ENCODE peak calls at places on chromosomes 12 and 14, in nine cellular contexts. One of them, this sample, is unnamed. For H3K4me1, the result is how much of the 10 kb centered on the place peaks cover.

GRCh38 chr12:46919666-46920065 is 93.9 kb upstream of the SLC38A4 start:
- DNase-seq in ascending aorta: no peak
- DNase-seq in GM23338: no peak
- DNase-seq in neural progenitor cell: no peak
- DNase-seq in left ventricle myocardium inferior: no peak
- DNase-seq in A549: no peak
- DNase-seq in thoracic aorta: no peak
- DNase-seq in hepatocyte: no peak
- DNase-seq in adrenal gland: no peak
- DNase-seq in this sample: no peak

GRCh38 chr14:23446291-23446851 is 10.9 kb upstream of the MYH7 start:
- DNase-seq in ascending aorta: no peak
- DNase-seq in GM23338: no peak
- DNase-seq in neural progenitor cell: no peak
- DNase-seq in left ventricle myocardium inferior: no peak
- DNase-seq in A549: no peak
- DNase-seq in thoracic aorta: no peak
- DNase-seq in hepatocyte: no peak
- DNase-seq in adrenal gland: no peak
- DNase-seq in this sample: no peak

GRCh38 chr12:47271800-47272230 is 192.1 kb upstream of the AMIGO2 start:
- DNase-seq in ascending aorta: no peak
- DNase-seq in GM23338: no peak
- DNase-seq in neural progenitor cell: no peak
- DNase-seq in left ventricle myocardium inferior: no peak
- DNase-seq in A549: peak
- DNase-seq in thoracic aorta: no peak
- DNase-seq in hepatocyte: no peak
- DNase-seq in adrenal gland: no peak
- DNase-seq in this sample: no peak

GRCh38 chr12:119025786-119026185 is 44.4 kb downstream of the SRRM4 start:
- DNase-seq in ascending aorta: no peak
- DNase-seq in GM23338: no peak
- DNase-seq in neural progenitor cell: no peak
- DNase-seq in left ventricle myocardium inferior: no peak
- DNase-seq in A549: no peak
- DNase-seq in thoracic aorta: no peak
- DNase-seq in hepatocyte: no peak
- DNase-seq in adrenal gland: no peak
- DNase-seq in this sample: no peak

GRCh38 chr12:3149505-3150307 is 72.5 kb downstream of the TSPAN9 start:
- DNase-seq in ascending aorta: no peak
- DNase-seq in GM23338: no peak
- DNase-seq in neural progenitor cell: no peak
- DNase-seq in left ventricle myocardium inferior: no peak
- DNase-seq in A549: no peak
- DNase-seq in thoracic aorta: no peak
- DNase-seq in hepatocyte: no peak
- DNase-seq in adrenal gland: no peak
- DNase-seq in this sample: no peak

GRCh38 chr14:76909266-76909665 is 83.1 kb downstream of the LRRC74A start:
- DNase-seq in ascending aorta: no peak
- DNase-seq in GM23338: no peak
- DNase-seq in neural progenitor cell: no peak
- DNase-seq in left ventricle myocardium inferior: no peak
- DNase-seq in A549: peak
- DNase-seq in thoracic aorta: no peak
- DNase-seq in hepatocyte: no peak
- DNase-seq in adrenal gland: no peak
- DNase-seq in this sample: no peak

GRCh38 chr14:39432619-39433451 is 602 bp upstream of the FBXO33 start:
- DNase-seq in ascending aorta: peak
- DNase-seq in GM23338: peak
- DNase-seq in neural progenitor cell: peak
- DNase-seq in left ventricle myocardium inferior: peak
- DNase-seq in A549: peak
- DNase-seq in thoracic aorta: peak
- DNase-seq in hepatocyte: peak
- DNase-seq in adrenal gland: peak
- DNase-seq in this sample: peak

GRCh38 chr14:33932526-33933292 is 18.2 kb downstream of the EGLN3 start:
- DNase-seq in ascending aorta: no peak
- DNase-seq in GM23338: no peak
- DNase-seq in neural progenitor cell: peak
- DNase-seq in left ventricle myocardium inferior: no peak
- DNase-seq in A549: no peak
- DNase-seq in thoracic aorta: no peak
- DNase-seq in hepatocyte: no peak
- DNase-seq in adrenal gland: no peak
- DNase-seq in this sample: peak

GRCh38 chr12:1799882-1800645 is 20.3 kb upstream of the LRTM2 start:
- DNase-seq in ascending aorta: peak
- DNase-seq in GM23338: no peak
- DNase-seq in neural progenitor cell: no peak
- DNase-seq in left ventricle myocardium inferior: no peak
- DNase-seq in A549: no peak
- DNase-seq in thoracic aorta: no peak
- DNase-seq in hepatocyte: no peak
- DNase-seq in adrenal gland: no peak
- DNase-seq in this sample: no peak

GRCh38 chr12:1530592-1531159 is 63.7 kb downstream of the FBXL14 start:
- DNase-seq in ascending aorta: no peak
- DNase-seq in GM23338: peak
- DNase-seq in neural progenitor cell: peak
- DNase-seq in left ventricle myocardium inferior: no peak
- DNase-seq in A549: no peak
- DNase-seq in thoracic aorta: no peak
- DNase-seq in hepatocyte: peak
- DNase-seq in adrenal gland: no peak
- DNase-seq in this sample: no peak

GRCh38 chr14:95374262-95374997 is 54.7 kb upstream of the CLMN start:
- DNase-seq in ascending aorta: no peak
- DNase-seq in GM23338: no peak
- DNase-seq in neural progenitor cell: peak
- DNase-seq in left ventricle myocardium inferior: no peak
- DNase-seq in A549: no peak
- DNase-seq in thoracic aorta: no peak
- DNase-seq in hepatocyte: no peak
- DNase-seq in adrenal gland: no peak
- DNase-seq in this sample: no peak

GRCh38 chr12:75825686-75826085 is 205.9 kb downstream of the PHLDA1 start:
- DNase-seq in ascending aorta: no peak
- DNase-seq in GM23338: no peak
- DNase-seq in neural progenitor cell: no peak
- DNase-seq in left ventricle myocardium inferior: no peak
- DNase-seq in A549: no peak
- DNase-seq in thoracic aorta: no peak
- DNase-seq in hepatocyte: no peak
- DNase-seq in adrenal gland: no peak
- DNase-seq in this sample: no peak

GRCh38 chr12:92139634-92140555 is 5.8 kb downstream of the BTG1 start:
- DNase-seq in ascending aorta: no peak
- DNase-seq in GM23338: peak
- DNase-seq in neural progenitor cell: no peak
- DNase-seq in left ventricle myocardium inferior: no peak
- DNase-seq in A549: no peak
- DNase-seq in thoracic aorta: no peak
- DNase-seq in hepatocyte: no peak
- DNase-seq in adrenal gland: no peak
- DNase-seq in this sample: no peak

GRCh38 chr14:65849558-65849957 is 437.0 kb downstream of the FUT8 start:
- DNase-seq in ascending aorta: no peak
- DNase-seq in GM23338: no peak
- DNase-seq in neural progenitor cell: peak
- DNase-seq in left ventricle myocardium inferior: no peak
- DNase-seq in A549: no peak
- DNase-seq in thoracic aorta: no peak
- DNase-seq in hepatocyte: no peak
- DNase-seq in adrenal gland: no peak
- DNase-seq in this sample: no peak

GRCh38 chr14:65850429-65851145 is 438.1 kb downstream of the FUT8 start:
- DNase-seq in ascending aorta: peak
- DNase-seq in GM23338: no peak
- DNase-seq in neural progenitor cell: no peak
- DNase-seq in left ventricle myocardium inferior: no peak
- DNase-seq in A549: no peak
- DNase-seq in thoracic aorta: no peak
- DNase-seq in hepatocyte: no peak
- DNase-seq in adrenal gland: no peak
- DNase-seq in this sample: no peak

GRCh38 chr14:65846469-65846868 is 433.9 kb downstream of the FUT8 start:
- DNase-seq in ascending aorta: no peak
- DNase-seq in GM23338: peak
- DNase-seq in neural progenitor cell: no peak
- DNase-seq in left ventricle myocardium inferior: no peak
- DNase-seq in A549: no peak
- DNase-seq in thoracic aorta: no peak
- DNase-seq in hepatocyte: no peak
- DNase-seq in adrenal gland: no peak
- DNase-seq in this sample: no peak

GRCh38 chr14:65849096-65849495 is 436.6 kb downstream of the FUT8 start:
- DNase-seq in ascending aorta: no peak
- DNase-seq in GM23338: no peak
- DNase-seq in neural progenitor cell: no peak
- DNase-seq in left ventricle myocardium inferior: no peak
- DNase-seq in A549: no peak
- DNase-seq in thoracic aorta: no peak
- DNase-seq in hepatocyte: no peak
- DNase-seq in adrenal gland: no peak
- DNase-seq in this sample: no peak

DNA sequence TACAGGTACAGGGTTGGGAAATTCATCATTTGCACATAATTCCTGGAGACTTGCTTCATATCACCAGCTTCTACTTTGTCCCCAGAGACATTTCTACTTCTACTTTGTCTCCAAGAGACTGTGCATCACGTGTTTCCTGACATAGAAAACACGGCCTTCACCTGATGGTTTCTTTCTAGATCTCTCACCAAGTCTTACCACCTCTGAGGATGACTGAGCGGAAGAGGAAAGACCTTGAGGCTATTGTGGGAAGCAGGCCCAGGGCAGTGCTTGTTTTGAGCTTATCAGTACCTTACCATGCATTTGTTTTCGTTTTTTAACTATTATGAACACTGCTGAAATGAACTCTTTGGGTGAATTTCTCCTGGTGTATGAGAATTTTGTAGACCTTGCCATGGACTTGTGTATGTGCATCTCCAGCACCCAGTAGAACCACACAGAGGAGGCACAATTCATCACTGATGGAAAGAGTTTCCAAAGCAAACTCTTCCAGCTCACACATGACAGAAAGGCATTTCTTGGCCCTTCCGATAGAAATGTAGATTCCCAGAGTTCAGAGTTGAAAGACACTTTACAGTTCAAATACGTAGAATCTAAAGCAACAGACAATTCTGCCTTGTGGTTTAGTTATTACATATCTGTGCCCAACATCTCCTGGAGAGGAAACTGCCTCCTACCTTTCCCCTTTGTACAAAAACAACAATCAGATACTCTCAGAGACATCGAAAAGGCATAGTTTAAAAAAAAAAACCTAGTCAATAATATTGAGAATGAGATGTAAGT is 434.7 kb downstream of the FUT8 start:
- DNase-seq in ascending aorta: no peak
- DNase-seq in GM23338: no peak
- DNase-seq in neural progenitor cell: no peak
- DNase-seq in left ventricle myocardium inferior: no peak
- DNase-seq in A549: no peak
- DNase-seq in thoracic aorta: no peak
- DNase-seq in hepatocyte: no peak
- DNase-seq in adrenal gland: peak
- DNase-seq in this sample: no peak
- H3K4me1 ChIP-seq in ascending aorta: under half
- H3K4me1 ChIP-seq in GM23338: under half
- H3K4me1 ChIP-seq in neural progenitor cell: under half
- H3K4me1 ChIP-seq in left ventricle myocardium inferior: under half
- H3K4me1 ChIP-seq in A549: under half
- H3K4me1 ChIP-seq in thoracic aorta: under half
- H3K4me1 ChIP-seq in hepatocyte: under half
- H3K4me1 ChIP-seq in adrenal gland: under half
- H3K4me1 ChIP-seq in this sample: under half

GRCh38 chr12:101327547-101327946 is 47.6 kb downstream of the UTP20 start:
- DNase-seq in ascending aorta: no peak
- DNase-seq in GM23338: no peak
- DNase-seq in neural progenitor cell: no peak
- DNase-seq in left ventricle myocardium inferior: no peak
- DNase-seq in A549: no peak
- DNase-seq in thoracic aorta: no peak
- DNase-seq in hepatocyte: no peak
- DNase-seq in adrenal gland: no peak
- DNase-seq in this sample: no peak
- TF ChIP-seq CTCF in ascending aorta: no peak
- TF ChIP-seq CTCF in GM23338: no peak
- TF ChIP-seq CTCF in neural progenitor cell: no peak
- TF ChIP-seq CTCF in left ventricle myocardium inferior: no peak
- TF ChIP-seq CTCF in A549: no peak
- TF ChIP-seq CTCF in thoracic aorta: no peak
- TF ChIP-seq CTCF in hepatocyte: no peak
- TF ChIP-seq CTCF in adrenal gland: no peak
- TF ChIP-seq CTCF in this sample: no peak

GRCh38 chr12:123059501-123059900 is 79.0 kb downstream of the ARL6IP4 start:
- DNase-seq in ascending aorta: no peak
- DNase-seq in GM23338: no peak
- DNase-seq in neural progenitor cell: no peak
- DNase-seq in left ventricle myocardium inferior: no peak
- DNase-seq in A549: no peak
- DNase-seq in thoracic aorta: no peak
- DNase-seq in hepatocyte: no peak
- DNase-seq in adrenal gland: no peak
- DNase-seq in this sample: peak
- H3K4me1 ChIP-seq in ascending aorta: under half
- H3K4me1 ChIP-seq in GM23338: under half
- H3K4me1 ChIP-seq in neural progenitor cell: under half
- H3K4me1 ChIP-seq in left ventricle myocardium inferior: half or more
- H3K4me1 ChIP-seq in A549: under half
- H3K4me1 ChIP-seq in thoracic aorta: half or more
- H3K4me1 ChIP-seq in hepatocyte: under half
- H3K4me1 ChIP-seq in adrenal gland: under half
- H3K4me1 ChIP-seq in this sample: half or more

GRCh38 chr14:97187916-97188315 is 390.7 kb downstream of the VRK1 start:
- DNase-seq in ascending aorta: no peak
- DNase-seq in GM23338: no peak
- DNase-seq in neural progenitor cell: no peak
- DNase-seq in left ventricle myocardium inferior: no peak
- DNase-seq in A549: no peak
- DNase-seq in thoracic aorta: no peak
- DNase-seq in hepatocyte: no peak
- DNase-seq in adrenal gland: no peak
- DNase-seq in this sample: no peak

GRCh38 chr14:97179573-97179972 is 382.4 kb downstream of the VRK1 start:
- DNase-seq in ascending aorta: no peak
- DNase-seq in GM23338: no peak
- DNase-seq in neural progenitor cell: no peak
- DNase-seq in left ventricle myocardium inferior: no peak
- DNase-seq in A549: no peak
- DNase-seq in thoracic aorta: no peak
- DNase-seq in hepatocyte: no peak
- DNase-seq in adrenal gland: no peak
- DNase-seq in this sample: no peak

GRCh38 chr14:97180304-97181200 is 383.4 kb downstream of the VRK1 start:
- DNase-seq in ascending aorta: no peak
- DNase-seq in GM23338: no peak
- DNase-seq in neural progenitor cell: no peak
- DNase-seq in left ventricle myocardium inferior: no peak
- DNase-seq in A549: peak
- DNase-seq in thoracic aorta: no peak
- DNase-seq in hepatocyte: peak
- DNase-seq in adrenal gland: peak
- DNase-seq in this sample: no peak

GRCh38 chr14:97185186-97185585 is 388.0 kb downstream of the VRK1 start:
- DNase-seq in ascending aorta: no peak
- DNase-seq in GM23338: peak
- DNase-seq in neural progenitor cell: peak
- DNase-seq in left ventricle myocardium inferior: no peak
- DNase-seq in A549: peak
- DNase-seq in thoracic aorta: no peak
- DNase-seq in hepatocyte: peak
- DNase-seq in adrenal gland: no peak
- DNase-seq in this sample: no peak
- TF ChIP-seq CTCF in ascending aorta: no peak
- TF ChIP-seq CTCF in GM23338: peak
- TF ChIP-seq CTCF in neural progenitor cell: peak
- TF ChIP-seq CTCF in left ventricle myocardium inferior: peak
- TF ChIP-seq CTCF in A549: peak
- TF ChIP-seq CTCF in thoracic aorta: no peak
- TF ChIP-seq CTCF in hepatocyte: peak
- TF ChIP-seq CTCF in adrenal gland: no peak
- TF ChIP-seq CTCF in this sample: peak

This sample was measured in heart left ventricle.